ENCODE peak calls at places on chromosomes 13 and 19, in four cellular contexts. F is H1, X is HepG2, L is GM12878. G is an unnamed sample.

GRCh38 chr13:101493541-101493940 is 41.1 kb downstream of the ITGBL1 start:
- DNase-seq in F (no peak), X (no peak), L (no peak), G (no peak)

GRCh38 chr13:28597641-28598040 is 61.3 kb upstream of the POMP start:
- DNase-seq in X (no peak), L (no peak), F (no peak), G (no peak)

GRCh38 chr19:49861541-49862410 is 5.6 kb downstream of the PNKP start:
- DNase-seq in F (no peak), L (no peak), X (no peak), G (no peak)

GRCh38 chr13:21997726-21998125 is 326.9 kb downstream of the FGF9 start:
- DNase-seq in F (no peak), X (no peak), L (no peak), G (no peak)

GRCh38 chr13:112952759-112953541 is 16.1 kb upstream of the MCF2L start:
- DNase-seq in X (peak; percentile 73), F (no peak), L (no peak), G (no peak)

GRCh38 chr13:68323106-68323505 is 1093.0 kb upstream of the PCDH9 start:
- DNase-seq in F (no peak), L (no peak), X (no peak), G (no peak)

GRCh38 chr13:26941345-26942174 is 181.0 kb upstream of the GPR12 start:
- DNase-seq in F (no peak), X (no peak), L (no peak), G (no peak)

GRCh38 chr13:73421310-73421912 is 362.6 kb downstream of the KLF5 start:
- DNase-seq in F (no peak), L (no peak), X (no peak), G (no peak)

GRCh38 chr13:110925023-110925608 is 10.2 kb upstream of the ANKRD10 start:
- DNase-seq in X (no peak), L (no peak), F (no peak), G (no peak)

GRCh38 chr19:3125900-3126524 is 9.8 kb upstream of the GNA15 start:
- DNase-seq in X (peak; percentile 43), L (no peak), F (peak; percentile 85), G (peak; percentile 78)

GRCh38 chr13:101858869-101859268 is 406.4 kb downstream of the ITGBL1 start:
- DNase-seq in F (no peak), X (no peak), L (no peak), G (no peak)

GRCh38 chr13:52644108-52644507 is 1.9 kb downstream of the HNRNPA1L2 start:
- DNase-seq in L (no peak), X (no peak), F (no peak), G (no peak)

GRCh38 chr13:79779761-79780160 is 298.8 kb downstream of the NDFIP2 start:
- DNase-seq in F (no peak), L (no peak), X (peak; percentile 12), G (no peak)

GRCh38 chr13:35917942-35918645 is 213.1 kb downstream of the DCLK1 start:
- DNase-seq in L (no peak), F (no peak), X (no peak), G (no peak)

GRCh38 chr13:75219479-75220237 is 262.3 kb downstream of the TBC1D4 start:
- DNase-seq in L (peak; percentile 7), X (peak; percentile 25), F (peak; percentile 38), G (peak; percentile 72)

GRCh38 chr19:10602330-10603083 is 15.4 kb upstream of the AP1M2 start:
- DNase-seq in X (peak; percentile 31), F (no peak), L (no peak), G (peak; percentile 98)

GRCh38 chr13:31431722-31432137 is 232.0 kb downstream of the B3GLCT start:
- DNase-seq in F (peak; percentile 17), X (peak; percentile 10), L (no peak), G (peak; percentile 60)

GRCh38 chr19:4567584-4568071 is 8.1 kb upstream of the SEMA6B start:
- DNase-seq in X (peak; percentile 40), L (no peak), F (peak; percentile 66), G (peak; percentile 86)

GRCh38 chr19:46144756-46145155 is 3.3 kb upstream of the IGFL2 start:
- DNase-seq in X (no peak), L (no peak), F (no peak), G (no peak)

GRCh38 chr13:50713849-50714248 is 129.6 kb downstream of the DLEU7 start:
- DNase-seq in F (no peak), X (no peak), L (peak; percentile 16), G (no peak)

GRCh38 chr13:64551755-64552154 is 2678.4 kb downstream of the PCDH9 start:
- DNase-seq in L (no peak), F (no peak), X (no peak), G (no peak)

GRCh38 chr13:32838985-32839384 is 177.2 kb upstream of the KL start:
- DNase-seq in L (no peak), X (peak; percentile 24), F (no peak), G (no peak)

GRCh38 chr13:48501705-48502104 is 31.2 kb downstream of the RCBTB2 start:
- DNase-seq in F (no peak), L (no peak), X (no peak), G (no peak)

GRCh38 chr19:42216653-42217521 is 590 bp downstream of the DEDD2 start:
- DNase-seq in L (no peak), X (peak; percentile 15), F (no peak), G (peak; percentile 66)

GRCh38 chr13:72043361-72043760 is 176.4 kb upstream of the DACH1 start:
- DNase-seq in X (no peak), L (no peak), F (no peak), G (no peak)

GRCh38 chr19:379796-380195 is 29.2 kb downstream of the C2CD4C start:
- DNase-seq in L (no peak), F (no peak), X (no peak), G (no peak)

GRCh38 chr13:22839554-22840286 is 341.1 kb upstream of the SGCG start:
- DNase-seq in X (no peak), L (no peak), F (no peak), G (peak; percentile 4)

GRCh38 chr13:110114351-110114750 is 192.6 kb downstream of the COL4A1 start:
- DNase-seq in L (no peak), F (no peak), X (no peak), G (no peak)

GRCh38 chr19:42313096-42313839 is at the start of gene TMEM145:
- DNase-seq in F (no peak), X (no peak), L (no peak), G (peak; percentile 91)

GRCh38 chr13:87057807-87058520 is 613.2 kb upstream of the SLITRK5 start:
- DNase-seq in X (no peak), F (no peak), L (no peak), G (no peak)

GRCh38 chr13:51158923-51159322 is 47.8 kb upstream of the C13orf42 start:
- DNase-seq in L (no peak), F (no peak), X (no peak), G (no peak)

GRCh38 chr13:46778879-46779278 is 18.1 kb downstream of the ESD start:
- DNase-seq in F (no peak), X (no peak), L (no peak), G (no peak)

GRCh38 chr19:45385392-45386221 is 15.2 kb upstream of the ERCC2 start:
- DNase-seq in X (no peak), L (no peak), F (no peak), G (no peak)

GRCh38 chr19:861756-862528 is 2.5 kb downstream of the CFD start:
- DNase-seq in X (peak; percentile 41), L (no peak), F (peak; percentile 91), G (peak; percentile 94)

GRCh38 chr13:106163426-106163825 is 372.0 kb downstream of the EFNB2 start:
- DNase-seq in X (no peak), L (no peak), F (no peak), G (no peak)
- TF ChIP-seq RAD21 in X (no peak), L (no peak), F (no peak), G (no peak)

GRCh38 chr19:13024958-13025653 is 29.8 kb downstream of the NFIX start:
- DNase-seq in F (no peak), X (no peak), L (no peak), G (no peak)

GRCh38 chr19:13025819-13026477 is 30.7 kb downstream of the NFIX start:
- DNase-seq in X (no peak), L (no peak), F (no peak), G (no peak)

GRCh38 chr19:13023666-13024065 is 28.4 kb downstream of the NFIX start:
- DNase-seq in F (no peak), L (no peak), X (no peak), G (peak; percentile 34)

GRCh38 chr19:13022859-13023636 is 27.8 kb downstream of the NFIX start:
- DNase-seq in L (no peak), F (no peak), X (peak; percentile 79), G (peak; percentile 73)

GRCh38 chr19:13024126-13024957 is 29.1 kb downstream of the NFIX start:
- DNase-seq in X (no peak), F (no peak), L (no peak), G (no peak)
- TF ChIP-seq ATF3 in X (no peak), F (no peak), L (no peak), G (no peak)

GRCh38 chr19:47435883-47436417 is 16.6 kb upstream of the MEIS3 start:
- DNase-seq in F (no peak), L (no peak), X (no peak), G (no peak)

GRCh38 chr19:47434088-47434487 is 14.8 kb upstream of the MEIS3 start:
- DNase-seq in F (no peak), L (no peak), X (no peak), G (peak; percentile 4)

GRCh38 chr19:47436712-47437401 is 17.5 kb upstream of the MEIS3 start:
- DNase-seq in X (peak; percentile 50), F (no peak), L (no peak), G (peak; percentile 79)

GRCh38 chr19:47433121-47433520 is 13.8 kb upstream of the MEIS3 start:
- DNase-seq in F (no peak), X (no peak), L (no peak), G (no peak)

GRCh38 chr19:47435196-47435595 is 15.9 kb upstream of the MEIS3 start:
- DNase-seq in F (no peak), L (peak; percentile 37), X (no peak), G (no peak)
- TF ChIP-seq RAD21 in F (no peak), L (no peak), X (no peak), G (no peak)

GRCh38 chr13:29758591-29759114 is 91.8 kb downstream of the UBL3 start:
- DNase-seq in F (no peak), L (peak; percentile 74), X (peak; percentile 5), G (no peak)
- TF ChIP-seq ATF3 in F (no peak), L (no peak), X (no peak), G (no peak)

DNA sequence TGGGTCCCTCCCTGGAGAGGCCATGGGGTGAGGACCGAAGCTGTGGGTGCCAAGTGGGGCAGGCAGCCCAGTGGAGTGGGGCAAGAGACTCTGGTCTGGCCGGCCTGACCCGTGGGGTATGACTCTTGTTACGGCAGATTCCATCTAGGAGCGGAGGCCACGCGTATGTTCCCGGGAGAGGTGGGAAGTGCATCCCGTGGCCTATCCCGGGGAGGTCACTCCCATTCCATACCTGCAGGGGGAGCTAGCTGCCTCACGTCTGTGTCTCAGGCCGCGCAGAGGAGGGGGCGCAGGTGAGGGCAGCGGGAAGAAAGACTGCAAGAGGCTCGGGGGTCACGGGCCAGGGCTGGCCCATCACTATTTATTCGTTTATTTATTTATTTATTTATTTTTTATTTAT is 4.9 kb downstream of the CSNK1G2 start:
- DNase-seq in F (no peak), L (no peak), X (peak; percentile 58), G (peak; percentile 58)
- TF ChIP-seq RAD21 in F (peak; percentile 73), L (peak; percentile 29), X (no peak), G (peak; percentile 21)

G was measured in K562.